ENCODE peak calls at places on chromosomes 16 and 17, in four cellular contexts. W is fibroblast of lung, C is heart left ventricle, L is uterus. Y is an unnamed sample.

GRCh38 chr17:39194985-39195524 is 2.4 kb downstream of the CACNB1 start:
- DNase-seq in W (no peak), L (no peak), C (no peak), Y (peak; percentile 75)

GRCh38 chr17:72008236-72008874 is 112.5 kb upstream of the SOX9 start:
- DNase-seq in W (peak; percentile 45), L (no peak), C (no peak), Y (no peak)

GRCh38 chr17:42408076-42408475 is 15.0 kb downstream of the CAVIN1 start:
- DNase-seq in L (no peak), C (peak; percentile 66), W (peak; percentile 46), Y (no peak)

GRCh38 chr16:87936375-87937230 is at the start of gene CA5A:
- DNase-seq in W (no peak), C (no peak), L (no peak), Y (no peak)

GRCh38 chr16:31186930-31187807 is 7.2 kb downstream of the FUS start:
- DNase-seq in C (no peak), L (no peak), W (no peak), Y (no peak)

GRCh38 chr17:42315402-42316156 is 27.3 kb downstream of the STAT5A start:
- DNase-seq in C (no peak), W (no peak), L (no peak), Y (no peak)

GRCh38 chr17:50180066-50180465 is 14.3 kb downstream of the SGCA start:
- DNase-seq in W (no peak), L (no peak), C (peak; percentile 6), Y (no peak)

GRCh38 chr16:30049871-30050270 is 15.7 kb upstream of the ALDOA start:
- DNase-seq in C (no peak), W (no peak), L (no peak), Y (no peak)

GRCh38 chr17:34598161-34598776 is 18.9 kb downstream of the TMEM132E start:
- DNase-seq in L (no peak), C (no peak), W (no peak), Y (no peak)

GRCh38 chr16:22681551-22681880 is 132.4 kb upstream of the HS3ST2 start:
- DNase-seq in L (no peak), W (no peak), C (no peak), Y (no peak)

GRCh38 chr17:79977711-79978544 is 57.7 kb downstream of the TBC1D16 start:
- DNase-seq in W (no peak), L (peak; percentile 64), C (no peak), Y (no peak)

GRCh38 chr16:14529010-14529669 is 100.9 kb downstream of the PARN start:
- DNase-seq in L (peak; percentile 84), C (peak; percentile 64), W (peak; percentile 95), Y (peak; percentile 63)

GRCh38 chr16:18800674-18801196 is 614 bp downstream of the ARL6IP1 start:
- DNase-seq in C (no peak), W (no peak), L (no peak), Y (no peak)

GRCh38 chr17:11290814-11291213 is 49.8 kb downstream of the SHISA6 start:
- DNase-seq in W (no peak), L (no peak), C (no peak), Y (no peak)
- H3K27ac ChIP-seq in W (no peak overlapping the region), L (no peak overlapping the region), C (no peak overlapping the region), Y (no peak overlapping the region)

GRCh38 chr16:11127610-11128195 is 128.3 kb downstream of the SOCS1 start:
- DNase-seq in L (no peak), C (no peak), W (no peak), Y (peak; percentile 13)
- H3K4me1 ChIP-seq in L (no peaks in the 10 kb centered on the region), C (peaks cover 22% of the 10 kb centered on the region), W (peaks cover 18% of the 10 kb centered on the region), Y (peaks cover 56% of the 10 kb centered on the region)

GRCh38 chr17:82046903-82047302 is 4.7 kb downstream of the RFNG start:
- DNase-seq in W (no peak), L (no peak), C (no peak), Y (no peak)
- H3K27ac ChIP-seq in W (no peak overlapping the region), L (no peak overlapping the region), C (no peak overlapping the region), Y (no peak overlapping the region)

GRCh38 chr17:81512984-81513668 is 527 bp upstream of the ACTG1 start:
- DNase-seq in C (peak; percentile 80), L (peak; percentile 79), W (peak; percentile 59), Y (peak; percentile 88)
- H3K4me1 ChIP-seq in C (peaks cover 19% of the 10 kb centered on the region), L (peaks cover 3% of the 10 kb centered on the region), W (peaks cover 12% of the 10 kb centered on the region), Y (no peaks in the 10 kb centered on the region)

GRCh38 chr16:11715246-11715947 is 27.3 kb downstream of the TXNDC11 start:
- DNase-seq in C (no peak), W (no peak), L (no peak), Y (no peak)
- H3K27ac ChIP-seq in C (no peak overlapping the region), W (no peak overlapping the region), L (peak overlapping the region; percentile 43), Y (no peak overlapping the region)

GRCh38 chr17:68385490-68386215 is 71.6 kb downstream of the WIPI1 start:
- DNase-seq in L (no peak), W (no peak), C (no peak), Y (no peak)
- H3K4me1 ChIP-seq in L (no peaks in the 10 kb centered on the region), W (peaks cover 26% of the 10 kb centered on the region), C (peaks cover 12% of the 10 kb centered on the region), Y (no peaks in the 10 kb centered on the region)

GRCh38 chr17:81037026-81037782 is 2.3 kb downstream of the BAIAP2 start:
- DNase-seq in C (peak; percentile 89), W (no peak), L (no peak), Y (peak; percentile 92)

GRCh38 chr17:81036128-81036891 is 1.4 kb downstream of the BAIAP2 start:
- DNase-seq in C (peak; percentile 20), W (no peak), L (no peak), Y (no peak)

GRCh38 chr17:81039854-81040758 is 5.2 kb downstream of the BAIAP2 start:
- DNase-seq in C (no peak), W (peak; percentile 39), L (peak; percentile 61), Y (no peak)

GRCh38 chr17:81039096-81039495 is 4.1 kb downstream of the BAIAP2 start:
- DNase-seq in W (no peak), L (no peak), C (peak; percentile 16), Y (no peak)

GRCh38 chr17:81037783-81038733 is 3.1 kb downstream of the BAIAP2 start:
- DNase-seq in W (no peak), L (no peak), C (peak; percentile 47), Y (no peak)
- H3K27ac ChIP-seq in W (no peak overlapping the region), L (no peak overlapping the region), C (peak overlapping the region; percentile 52), Y (peak overlapping the region; percentile 59)

Y was measured in tibial artery.